ENCODE peak calls at places on chromosomes 1 and 21, in six cellular contexts. M is left ventricle myocardium inferior, Y is fibroblast of lung, Z is DND-41, N is cardiac muscle cell, L is tibial nerve. B is an unnamed sample.

GRCh38 chr21:42596657-42597056 is 56.8 kb upstream of the PDE9A start:
- DNase-seq in Z (no peak), Y (no peak), N (no peak), M (no peak), L (no peak), B (no peak)

GRCh38 chr1:167517535-167518330 is 596 bp downstream of the CD247 start:
- DNase-seq in Y (no peak), Z (peak), N (no peak), L (no peak), M (no peak), B (no peak)

GRCh38 chr1:151145158-151146071 is 1.0 kb downstream of the SEMA6C start:
- DNase-seq in N (peak), L (peak), Y (peak), M (peak), Z (no peak), B (no peak)

GRCh38 chr1:160432371-160432786 is 32.0 kb downstream of the VANGL2 start:
- DNase-seq in N (no peak), Y (no peak), L (no peak), Z (no peak), M (no peak), B (no peak)

GRCh38 chr21:36718951-36719501 is 20.1 kb downstream of the SIM2 start:
- DNase-seq in N (no peak), Y (no peak), Z (peak), M (no peak), L (no peak), B (no peak)

GRCh38 chr1:206674745-206675175 is 9.9 kb upstream of the MAPKAPK2 start:
- DNase-seq in N (no peak), Y (peak), Z (no peak), M (no peak), L (peak), B (peak)

GRCh38 chr1:101162300-101162699 is 74.5 kb upstream of the S1PR1 start:
- DNase-seq in Z (no peak), L (no peak), N (no peak), M (no peak), Y (no peak), B (no peak)

GRCh38 chr1:1013922-1014617 is 773 bp downstream of the ISG15 start:
- DNase-seq in N (no peak), M (no peak), Z (peak), L (no peak), Y (peak), B (no peak)

GRCh38 chr1:182192215-182192614 is 130.7 kb upstream of the ZNF648 start:
- DNase-seq in N (no peak), Y (no peak), Z (no peak), M (no peak), L (no peak), B (no peak)
- H3K4me3 ChIP-seq in N (no peak), Y (no peak), Z (no peak), M (no peak), L (no peak), B (no peak)

DNA sequence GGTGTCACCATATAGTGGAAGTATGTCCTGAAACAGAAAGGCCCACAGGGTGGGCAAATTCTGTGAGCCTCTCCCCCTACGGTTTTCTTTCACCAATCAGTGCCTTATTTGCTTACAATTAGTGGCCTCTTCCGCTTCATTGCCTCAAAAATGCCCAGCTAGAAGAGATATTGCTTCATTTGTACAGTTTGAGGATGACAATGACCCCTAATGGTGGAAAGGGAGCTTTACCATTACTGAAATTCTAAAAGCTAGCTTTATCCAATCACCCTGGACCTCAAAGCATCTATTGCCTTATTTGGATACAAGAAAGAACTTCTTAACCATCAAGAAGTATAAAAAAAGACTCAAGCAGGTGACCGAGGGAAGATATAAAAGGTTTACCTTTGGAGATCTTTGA is 49.6 kb downstream of the LRRC71 start:
- DNase-seq in Y (peak), L (no peak), M (no peak), Z (no peak), N (no peak), B (no peak)
- TF ChIP-seq CTCF in Y (peak), L (no peak), M (no peak), Z (peak), N (peak), B (peak)

DNA sequence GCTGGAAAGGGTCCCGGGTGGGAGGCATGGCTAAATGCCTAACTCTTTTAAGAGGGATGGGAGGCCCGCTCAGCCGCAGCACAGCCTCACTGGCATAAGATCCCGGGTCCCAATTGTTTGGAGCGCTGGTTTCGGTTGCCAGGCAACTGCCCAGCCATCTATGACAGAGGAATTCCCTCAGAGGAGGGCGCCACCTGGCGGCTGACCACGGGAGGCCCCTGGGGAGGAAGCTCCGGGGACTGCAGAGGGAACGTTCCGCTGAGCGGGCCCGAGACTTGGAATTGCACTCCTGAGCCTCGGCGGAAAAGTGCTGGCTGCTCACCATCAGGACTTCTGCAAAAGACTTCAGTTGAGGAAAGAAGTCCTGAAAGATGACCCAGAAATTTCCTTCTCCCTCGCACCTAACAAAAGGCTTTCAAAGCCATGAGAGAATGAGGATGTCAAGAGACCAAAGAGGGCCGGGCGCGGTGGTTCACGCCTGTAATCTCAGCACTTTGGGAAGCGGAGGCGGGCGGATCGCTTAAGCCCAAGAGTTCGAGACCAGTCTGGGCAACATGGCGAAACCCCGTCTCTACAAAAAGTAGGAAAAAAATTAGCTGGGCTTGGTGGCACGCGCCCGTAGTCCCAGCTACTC is 1.1 kb upstream of the ELAPOR1 start:
- DNase-seq in L (peak), Y (peak), N (peak), Z (peak), M (peak), B (peak)
- H3K4me3 ChIP-seq in L (peak), Y (peak), N (no peak), Z (no peak), M (peak), B (peak)

GRCh38 chr1:107964397-107965111 is 426 bp downstream of the VAV3 start:
- DNase-seq in M (no peak), L (no peak), Z (peak), Y (peak), N (no peak), B (no peak)

GRCh38 chr1:107966550-107966949 is 1.6 kb upstream of the VAV3 start:
- DNase-seq in M (no peak), Z (no peak), L (no peak), Y (no peak), N (no peak), B (no peak)

GRCh38 chr1:107963009-107963408 is 2.0 kb downstream of the VAV3 start:
- DNase-seq in Y (no peak), N (no peak), M (no peak), Z (peak), L (no peak), B (no peak)

GRCh38 chr1:107963601-107964396 is 1.2 kb downstream of the VAV3 start:
- DNase-seq in L (peak), M (peak), Y (peak), N (peak), Z (peak), B (no peak)

GRCh38 chr1:107965112-107965991 is at the start of gene VAV3:
- DNase-seq in L (peak), M (peak), Y (peak), N (peak), Z (peak), B (no peak)
- TF ChIP-seq CTCF in L (no peak), M (peak), Y (no peak), N (peak), Z (peak), B (no peak)

DNA sequence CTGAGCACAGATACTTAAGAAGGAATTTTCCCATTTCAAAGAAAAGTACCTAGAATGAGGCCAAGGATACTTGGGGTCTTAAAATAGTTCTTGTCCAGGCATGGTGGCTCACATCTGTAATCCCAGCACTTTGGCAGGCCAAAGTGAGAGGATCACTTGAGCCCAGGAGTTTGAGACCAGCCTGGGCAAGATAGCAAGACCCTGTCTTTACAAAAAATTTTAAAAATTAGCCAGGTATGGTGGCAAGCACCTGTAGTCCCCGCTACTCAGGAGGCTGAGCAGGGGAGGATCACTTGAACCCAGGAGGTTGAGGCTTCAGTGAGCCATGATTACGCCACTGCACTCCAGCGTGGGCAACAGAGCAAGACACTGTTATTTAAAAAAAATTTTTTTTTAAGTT is 29.0 kb downstream of the NFYC start:
- DNase-seq in L (no peak), Z (no peak), M (no peak), N (no peak), Y (no peak), B (no peak)
- H3K4me3 ChIP-seq in L (no peak), Z (no peak), M (no peak), N (no peak), Y (no peak), B (no peak)

GRCh38 chr1:64669098-64669675 is 75.7 kb upstream of the RAVER2 start:
- DNase-seq in L (no peak), N (peak), M (no peak), Z (no peak), Y (no peak), B (no peak)

GRCh38 chr1:64659478-64659877 is 85.4 kb upstream of the RAVER2 start:
- DNase-seq in Z (no peak), Y (no peak), N (no peak), L (no peak), M (no peak), B (no peak)

GRCh38 chr1:64664287-64664686 is 80.6 kb upstream of the RAVER2 start:
- DNase-seq in L (no peak), N (no peak), Y (no peak), M (no peak), Z (no peak), B (no peak)

DNA sequence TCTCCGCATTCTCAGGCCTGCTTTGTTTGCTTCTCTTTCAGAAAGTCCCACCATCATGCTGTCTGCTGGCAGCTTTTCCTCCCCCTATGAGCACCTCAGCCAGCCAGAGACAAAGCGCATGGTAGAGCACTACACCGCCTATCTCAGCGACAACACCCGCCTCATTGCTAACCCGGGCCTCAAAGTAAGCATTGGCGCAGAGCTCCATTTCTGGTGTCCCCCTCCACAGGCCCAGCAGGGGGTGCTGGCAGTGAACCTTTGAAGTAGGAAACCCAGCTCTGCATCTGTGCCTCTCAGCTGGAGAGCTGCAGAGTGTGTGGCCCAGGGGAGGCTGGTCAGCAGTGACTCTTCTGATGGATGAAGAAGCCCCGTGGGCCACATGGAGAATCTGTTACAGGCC is 81.2 kb upstream of the RAVER2 start:
- DNase-seq in Z (peak), L (no peak), N (peak), Y (no peak), M (no peak), B (no peak)
- TF ChIP-seq CTCF in Z (peak), L (no peak), N (peak), Y (peak), M (peak), B (peak)

GRCh38 chr1:109984190-109984455 is 442 bp upstream of the AHCYL1 start:
- DNase-seq in L (no peak), M (no peak), N (no peak), Z (no peak), Y (no peak), B (no peak)
- H3K4me3 ChIP-seq in L (no peak), M (peak), N (no peak), Z (peak), Y (no peak), B (no peak)

GRCh38 chr1:178038372-178038771 is 55.5 kb upstream of the RASAL2 start:
- DNase-seq in L (no peak), Y (no peak), Z (no peak), N (no peak), M (no peak), B (no peak)

GRCh38 chr1:178039826-178040380 is 54.0 kb upstream of the RASAL2 start:
- DNase-seq in M (no peak), Y (no peak), L (no peak), Z (no peak), N (no peak), B (no peak)

GRCh38 chr1:178036090-178036489 is 57.8 kb upstream of the RASAL2 start:
- DNase-seq in L (no peak), N (no peak), Z (no peak), M (no peak), Y (no peak), B (no peak)

GRCh38 chr1:178034676-178035075 is 59.2 kb upstream of the RASAL2 start:
- DNase-seq in N (no peak), Z (no peak), M (no peak), Y (no peak), L (no peak), B (no peak)

GRCh38 chr1:178037510-178038253 is 56.2 kb upstream of the RASAL2 start:
- DNase-seq in M (peak), Z (no peak), Y (peak), N (peak), L (peak), B (no peak)
- TF ChIP-seq CTCF in M (peak), Z (no peak), Y (peak), N (peak), L (peak), B (peak)